ENCODE peak calls at places on chromosomes 7 and 10, in seven cellular contexts. W, F, I, E, B, H and Q are unnamed samples.

GRCh38 chr10:21020545-21020944 is 123.4 kb upstream of the NEBL start:
- DNase-seq in E (no peak), W (no peak), H (peak; percentile 30), I (peak; percentile 32), B (no peak), F (peak; percentile 14), Q (peak; percentile 38)

GRCh38 chr10:112379635-112380296 is 5.8 kb downstream of the ACSL5 start:
- DNase-seq in E (no peak), I (no peak), W (no peak), H (no peak), B (no peak), F (peak; percentile 49), Q (peak; percentile 53)

GRCh38 chr7:73718438-73718881 is 1.0 kb downstream of the STX1A start:
- DNase-seq in E (no peak), H (no peak), F (no peak), W (no peak), I (no peak), B (no peak), Q (no peak)

GRCh38 chr7:83947260-83947659 is 247.3 kb downstream of the SEMA3A start:
- DNase-seq in H (peak; percentile 2), I (no peak), W (no peak), E (no peak), F (peak; percentile 8), B (no peak), Q (peak; percentile 1)

GRCh38 chr7:150856303-150857275 is 4.3 kb downstream of the AOC1 start:
- DNase-seq in E (no peak), F (no peak), I (no peak), B (peak; percentile 9), W (no peak), H (no peak), Q (no peak)

GRCh38 chr10:24643679-24644209 is 79.9 kb downstream of the ARHGAP21 start:
- DNase-seq in H (no peak), B (no peak), W (no peak), I (no peak), F (peak; percentile 52), E (no peak), Q (no peak)

GRCh38 chr7:30963842-30964241 is at the start of gene GHRHR:
- DNase-seq in H (no peak), E (no peak), I (no peak), F (no peak), W (no peak), B (no peak), Q (no peak)

GRCh38 chr7:112982441-112983063 is 104.1 kb downstream of the GPR85 start:
- DNase-seq in F (no peak), B (no peak), H (no peak), I (no peak), W (no peak), E (no peak), Q (no peak)

GRCh38 chr7:88758355-88759215 is 915 bp upstream of the ZNF804B start:
- DNase-seq in I (no peak), F (no peak), B (no peak), E (no peak), H (no peak), W (no peak), Q (no peak)

GRCh38 chr10:49571419-49571818 is 32.5 kb upstream of the ERCC6 start:
- DNase-seq in H (no peak), W (no peak), E (no peak), B (no peak), I (no peak), F (no peak), Q (no peak)

GRCh38 chr10:58731276-58731675 is 218.6 kb downstream of the BICC1 start:
- DNase-seq in W (no peak), I (no peak), B (no peak), F (no peak), H (no peak), E (no peak), Q (no peak)

GRCh38 chr10:4515711-4516110 is 310.3 kb upstream of the AKR1E2 start:
- DNase-seq in E (no peak), W (no peak), B (no peak), F (no peak), I (no peak), H (no peak), Q (no peak)

GRCh38 chr7:122166708-122167107 is 22.7 kb upstream of the AASS start:
- DNase-seq in B (no peak), I (no peak), H (no peak), W (peak; percentile 44), F (no peak), E (no peak), Q (peak; percentile 24)

GRCh38 chr10:73469579-73469978 is 26.2 kb downstream of the PPP3CB start:
- DNase-seq in F (no peak), H (no peak), I (no peak), B (no peak), W (no peak), E (no peak), Q (no peak)

GRCh38 chr10:117246997-117247667 is 6.2 kb downstream of the SLC18A2 start:
- DNase-seq in B (no peak), H (no peak), F (no peak), W (no peak), E (no peak), I (no peak), Q (no peak)

GRCh38 chr10:102650655-102651454 is 6.6 kb downstream of the TRIM8 start:
- DNase-seq in H (no peak), I (no peak), F (no peak), E (no peak), B (no peak), W (no peak), Q (no peak)

DNA sequence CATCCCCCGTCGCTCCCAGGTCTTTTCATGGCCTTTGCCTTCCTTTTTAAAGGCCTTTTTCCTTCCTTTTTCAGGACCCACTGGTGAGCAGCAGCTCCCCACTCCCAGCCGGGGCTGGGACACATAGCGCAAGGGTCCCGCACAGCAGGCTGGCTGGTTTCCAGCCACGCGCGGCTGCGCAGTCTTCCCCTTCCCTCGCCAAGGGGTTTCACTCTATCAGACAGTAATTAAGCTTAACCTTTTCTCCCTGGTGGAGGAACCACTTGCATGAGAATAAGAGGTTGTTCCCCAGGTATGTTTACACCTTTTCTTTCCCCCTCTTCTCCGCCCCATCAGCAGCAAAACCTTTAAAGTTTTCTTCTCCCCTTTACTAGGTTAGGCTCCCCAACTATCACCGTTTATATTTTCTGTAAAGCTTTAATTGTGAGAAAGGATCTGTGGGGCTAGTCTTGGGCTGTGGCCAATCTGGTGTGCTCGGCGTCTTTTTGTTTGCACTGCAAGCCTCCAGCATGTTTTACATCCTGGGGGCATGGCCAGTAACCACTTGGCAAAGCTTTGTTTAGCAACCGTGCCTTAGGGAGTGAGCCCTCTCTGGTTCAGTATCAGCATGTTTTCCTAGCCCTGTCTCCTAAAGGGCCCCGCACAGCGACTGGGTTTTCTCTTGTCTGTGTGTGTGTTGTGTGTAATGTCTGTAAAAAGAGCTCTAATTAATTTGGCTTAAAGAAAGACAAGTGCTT is 219.6 kb downstream of the PHF14 start:
- DNase-seq in B (no peak), F (no peak), W (peak; percentile 57), H (no peak), I (peak; percentile 54), E (no peak), Q (no peak)
- TF ChIP-seq POLR2A in B (no peak), F (no peak), W (no peak), H (no peak), I (no peak), E (no peak), Q (no peak)

DNA sequence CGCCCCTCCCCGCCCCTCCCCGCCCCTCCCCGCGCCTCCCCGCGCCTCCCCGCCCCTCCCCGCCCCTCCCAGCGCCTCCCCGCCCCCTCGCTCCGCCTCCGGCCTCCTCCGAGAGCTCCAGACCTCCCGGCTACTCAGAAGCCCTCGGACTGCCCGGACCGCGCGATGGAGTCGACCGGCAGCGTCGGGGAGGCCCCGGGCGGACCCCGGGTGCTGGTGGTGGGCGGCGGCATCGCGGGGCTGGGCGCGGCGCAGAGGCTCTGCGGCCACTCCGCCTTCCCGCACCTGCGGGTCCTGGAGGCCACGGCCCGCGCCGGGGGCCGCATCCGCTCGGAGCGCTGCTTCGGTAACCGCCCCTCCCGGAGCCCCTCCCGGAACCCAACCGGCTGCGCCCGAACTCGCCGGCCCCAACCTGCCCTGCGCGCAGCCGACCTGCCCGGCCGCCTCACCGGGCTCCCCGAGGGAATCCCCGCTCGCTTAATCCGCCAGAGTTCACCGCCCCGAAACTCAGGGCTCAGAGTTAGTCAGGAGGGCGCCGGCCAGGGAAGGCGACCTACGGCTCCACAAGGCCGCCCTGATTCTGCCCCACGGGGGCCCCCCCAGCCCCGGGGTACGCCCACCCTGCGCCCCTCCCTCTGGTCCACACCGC is at the start of gene PAOX:
- DNase-seq in B (peak; percentile 40), W (peak; percentile 82), H (peak; percentile 83), F (peak; percentile 77), E (peak; percentile 73), I (peak; percentile 75), Q (peak; percentile 72)
- TF ChIP-seq POLR2A in B (no peak), W (no peak), H (no peak), F (peak; percentile 14), E (no peak), I (no peak), Q (peak; percentile 36)

GRCh38 chr10:110495731-110496552 is 1.8 kb upstream of the DUSP5 start:
- DNase-seq in E (peak; percentile 49), H (no peak), W (peak; percentile 53), B (peak; percentile 40), F (peak; percentile 46), I (peak; percentile 29), Q (peak; percentile 83)
- TF ChIP-seq POLR2A in E (no peak), H (peak; percentile 30), W (no peak), B (no peak), F (no peak), I (no peak), Q (peak; percentile 9)

GRCh38 chr7:37035631-37036030 is 311.3 kb upstream of the AOAH start:
- DNase-seq in W (no peak), B (no peak), I (no peak), H (no peak), E (no peak), F (no peak), Q (no peak)

GRCh38 chr7:37028909-37029440 is 304.7 kb upstream of the AOAH start:
- DNase-seq in E (no peak), H (no peak), W (no peak), F (no peak), I (no peak), B (no peak), Q (no peak)

GRCh38 chr7:37033141-37033540 is 308.8 kb upstream of the AOAH start:
- DNase-seq in B (no peak), E (no peak), H (no peak), W (no peak), I (no peak), F (no peak), Q (no peak)

GRCh38 chr7:37032258-37032601 is 307.9 kb upstream of the AOAH start:
- DNase-seq in H (no peak), E (no peak), B (no peak), I (no peak), F (no peak), W (no peak), Q (no peak)

DNA sequence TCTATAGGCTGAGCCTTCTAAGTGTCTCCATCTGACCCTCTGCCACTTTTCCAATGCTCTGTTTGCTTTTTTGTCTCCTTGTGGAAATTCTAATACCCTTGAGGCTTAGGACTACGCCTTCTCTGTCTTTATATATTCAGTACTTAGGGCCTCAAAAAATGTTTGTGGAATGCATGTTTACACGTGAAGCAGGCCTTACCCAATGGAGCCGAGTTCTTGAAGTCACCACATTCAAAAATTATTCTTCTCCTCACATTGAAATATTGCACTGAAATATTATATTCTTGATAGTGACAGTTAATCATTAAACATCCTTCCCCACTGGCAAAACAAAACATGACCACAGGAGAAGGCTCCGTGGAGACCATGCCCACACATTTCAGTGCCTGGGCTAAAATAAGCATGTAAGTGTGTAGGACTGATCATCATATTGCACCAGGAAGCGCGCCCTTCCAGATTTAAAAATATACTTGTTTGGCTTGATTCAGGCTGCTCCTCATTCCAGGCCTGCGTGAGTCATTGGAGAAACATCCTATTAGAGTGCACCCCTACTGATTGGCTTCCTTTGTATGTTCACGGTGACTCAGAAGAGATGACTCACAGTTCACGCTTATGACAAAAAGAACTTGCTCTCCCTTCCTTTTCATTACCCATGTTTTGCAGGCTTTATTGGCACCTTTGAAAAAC is 307.4 kb upstream of the AOAH start:
- DNase-seq in F (peak; percentile 54), W (peak; percentile 56), I (peak; percentile 66), E (peak; percentile 68), H (no peak), B (peak; percentile 91), Q (peak; percentile 96)
- TF ChIP-seq POLR2A in F (no peak), W (no peak), I (no peak), E (no peak), H (no peak), B (no peak), Q (no peak)